ENCODE peak calls at places on chromosomes 16 and 17, in nine cellular contexts. H is IMR-90, G is esophagus muscularis mucosa, N is cardiac muscle cell, W is endodermal cell, S is pancreas, A is neural progenitor cell, O is esophagus squamous epithelium, L is OCI-LY7. Y is an unnamed sample.
A peak's percentile ranks its signal among the peaks of the same experiment; 100 is the strongest.

GRCh38 chr17:17028059-17028877 is 14.0 kb upstream of the MPRIP start:
- DNase-seq in H (peak; percentile 35), G (no peak), N (peak; percentile 75), W (peak; percentile 96), S (peak; percentile 70), A (peak; percentile 89), O (no peak), L (no peak), Y (peak; percentile 99)

GRCh38 chr16:69563605-69564580 is 1.9 kb upstream of the NFAT5 start:
- DNase-seq in H (peak; percentile 65), G (no peak), N (peak; percentile 16), W (peak; percentile 72), S (no peak), A (peak; percentile 92), O (no peak), L (peak; percentile 71), Y (peak; percentile 22)

GRCh38 chr16:85420501-85421337 is 192.4 kb upstream of the GSE1 start:
- DNase-seq in H (peak; percentile 20), G (no peak), N (peak; percentile 66), W (peak; percentile 91), S (peak; percentile 92), A (peak; percentile 79), O (no peak), L (peak; percentile 77), Y (peak; percentile 39)

GRCh38 chr17:38352245-38353083 is 820 bp downstream of the SOCS7 start:
- DNase-seq in H (no peak), G (no peak), N (peak; percentile 31), W (peak; percentile 88), S (peak; percentile 75), A (peak; percentile 58), O (no peak), L (peak; percentile 41), Y (no peak)

GRCh38 chr17:10699861-10700260 is 2.5 kb downstream of the ADPRM start:
- DNase-seq in H (no peak), G (no peak), N (peak; percentile 81), W (no peak), S (no peak), A (no peak), O (no peak), L (no peak), Y (no peak)

GRCh38 chr16:63289834-63290460 is 1253.7 kb upstream of the CDH8 start:
- DNase-seq in H (no peak), G (no peak), N (peak; percentile 37), W (peak; percentile 87), S (peak; percentile 49), A (peak; percentile 75), O (no peak), L (peak; percentile 39), Y (peak; percentile 53)

GRCh38 chr17:57002904-57003303 is 25.0 kb downstream of the SCPEP1 start:
- DNase-seq in H (no peak), G (no peak), N (no peak), W (peak; percentile 39), S (no peak), A (no peak), O (no peak), L (no peak), Y (no peak)

GRCh38 chr17:80365983-80366382 is 49.0 kb upstream of the ENDOV start:
- DNase-seq in H (no peak), G (no peak), N (no peak), W (no peak), S (peak; percentile 40), A (no peak), O (no peak), L (no peak), Y (no peak)

GRCh38 chr16:84537431-84538151 is 33.1 kb upstream of the MEAK7 start:
- DNase-seq in H (no peak), G (no peak), N (peak; percentile 43), W (no peak), S (no peak), A (no peak), O (no peak), L (no peak), Y (no peak)

GRCh38 chr17:77076046-77076882 is 64.5 kb upstream of the SEC14L1 start:
- DNase-seq in H (peak; percentile 9), G (no peak), N (no peak), W (no peak), S (no peak), A (no peak), O (no peak), L (no peak), Y (no peak)

GRCh38 chr17:2181206-2181983 is 122.2 kb downstream of the SMG6 start:
- DNase-seq in H (peak; percentile 95), G (no peak), N (peak; percentile 96), W (no peak), S (peak; percentile 45), A (peak; percentile 38), O (no peak), L (no peak), Y (peak; percentile 41)

GRCh38 chr17:48843172-48843900 is 12.5 kb downstream of the CALCOCO2 start:
- DNase-seq in H (peak; percentile 60), G (no peak), N (no peak), W (no peak), S (no peak), A (no peak), O (no peak), L (no peak), Y (no peak)
- H3K36me3 ChIP-seq in H (peaks cover 6% of the 10 kb centered on the region), G (peaks cover 61% of the 10 kb centered on the region), N (peaks cover 10% of the 10 kb centered on the region), W (peaks cover 14% of the 10 kb centered on the region), S (no peaks in the 10 kb centered on the region), A (no peaks in the 10 kb centered on the region), O (peaks cover 26% of the 10 kb centered on the region), L (peaks cover 10% of the 10 kb centered on the region), Y (peaks cover 2% of the 10 kb centered on the region)

GRCh38 chr16:6021544-6021943 is 923.9 kb upstream of the EEF2KMT start:
- DNase-seq in H (no peak), G (no peak), N (no peak), W (no peak), S (no peak), A (no peak), O (no peak), L (no peak), Y (no peak)

GRCh38 chr16:6019490-6019991 is 921.9 kb upstream of the EEF2KMT start:
- DNase-seq in H (no peak), G (no peak), N (no peak), W (peak; percentile 83), S (no peak), A (peak; percentile 85), O (no peak), L (no peak), Y (no peak)

GRCh38 chr16:6027733-6028132 is 930.1 kb upstream of the EEF2KMT start:
- DNase-seq in H (no peak), G (no peak), N (no peak), W (no peak), S (no peak), A (no peak), O (no peak), L (no peak), Y (no peak)

GRCh38 chr16:6020162-6020980 is 922.8 kb upstream of the EEF2KMT start:
- DNase-seq in H (no peak), G (no peak), N (no peak), W (peak; percentile 65), S (no peak), A (peak; percentile 40), O (no peak), L (no peak), Y (no peak)

DNA sequence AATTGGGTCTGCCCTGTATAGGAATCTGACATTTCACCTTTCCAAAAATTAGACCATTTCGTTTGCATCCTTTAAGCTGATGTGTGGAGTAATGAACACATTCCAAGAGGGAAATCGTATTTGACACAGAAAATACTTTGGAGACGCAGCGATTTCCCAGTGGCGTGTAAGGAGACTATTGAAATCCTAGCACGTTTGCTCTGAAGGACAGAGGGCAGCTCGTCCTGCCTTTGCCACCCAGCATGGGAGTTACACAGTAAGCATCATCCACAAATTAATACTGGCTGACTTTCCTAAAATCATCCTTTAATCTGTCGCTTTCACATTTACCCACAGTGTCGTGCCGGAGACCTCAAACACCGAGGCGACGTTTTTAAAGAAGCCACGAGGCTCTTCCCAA is 925.9 kb upstream of the EEF2KMT start:
- DNase-seq in H (no peak), G (no peak), N (no peak), W (no peak), S (no peak), A (no peak), O (no peak), L (no peak), Y (no peak)
- TF ChIP-seq CTCF in H (no peak), G (no peak), N (no peak), W (no peak), S (no peak), A (no peak), O (no peak), L (no peak), Y (no peak)

DNA sequence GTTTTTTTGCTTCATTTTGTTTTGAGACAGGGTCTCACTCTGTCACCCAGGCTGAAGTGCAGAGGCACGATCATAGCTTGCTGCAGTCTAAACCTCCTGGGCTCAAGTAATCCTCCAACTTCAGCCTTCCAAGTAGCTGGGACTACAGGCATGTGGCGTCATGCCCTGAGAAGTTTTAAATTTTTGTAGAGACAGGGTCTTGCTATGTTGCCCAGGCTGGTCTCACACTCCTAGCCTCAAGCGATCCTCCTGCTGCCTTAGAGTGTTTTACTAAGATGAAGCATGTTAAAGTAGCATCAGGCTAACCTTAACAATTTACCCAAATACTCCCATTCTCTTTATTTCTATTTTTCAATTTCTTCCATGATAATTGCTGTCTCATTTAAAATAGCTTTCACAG is 49.2 kb upstream of the CACNG3 start:
- DNase-seq in H (no peak), G (no peak), N (no peak), W (no peak), S (no peak), A (no peak), O (no peak), L (no peak), Y (no peak)
- H3K36me3 ChIP-seq in H (no peaks in the 10 kb centered on the region), G (no peaks in the 10 kb centered on the region), N (no peaks in the 10 kb centered on the region), W (no peaks in the 10 kb centered on the region), S (no peaks in the 10 kb centered on the region), A (no peaks in the 10 kb centered on the region), O (no peaks in the 10 kb centered on the region), L (no peaks in the 10 kb centered on the region), Y (no peaks in the 10 kb centered on the region)

GRCh38 chr17:35539659-35540026 is 2.2 kb upstream of the SLFN12L start:
- DNase-seq in H (no peak), G (no peak), N (no peak), W (no peak), S (no peak), A (no peak), O (no peak), L (no peak), Y (no peak)
- TF ChIP-seq CTCF in H (no peak), G (no peak), N (no peak), W (no peak), S (no peak), A (no peak), O (no peak), L (no peak), Y (no peak)

Y was measured in Caco-2.